ENCODE peak calls at places on chromosomes 11 and 22, in nine cellular contexts. I, O, D, X, Y, Z, J, G and W are unnamed samples.

GRCh38 chr11:78386551-78386950 is 31.1 kb downstream of the GAB2 start:
- DNase-seq in Z (no peak), J (no peak), X (no peak), O (no peak), Y (no peak), G (no peak), I (no peak), D (no peak), W (no peak)

GRCh38 chr11:1368966-1369365 is 20.8 kb upstream of the BRSK2 start:
- DNase-seq in X (no peak), I (no peak), G (peak; percentile 49), Z (no peak), O (no peak), D (no peak), Y (no peak), J (no peak), W (no peak)

GRCh38 chr11:60923326-60923725 is 934 bp upstream of the TMEM132A start:
- DNase-seq in J (no peak), Z (no peak), Y (no peak), X (no peak), I (no peak), D (no peak), G (no peak), O (no peak), W (no peak)

GRCh38 chr22:47367993-47368945 is 605.8 kb downstream of the TBC1D22A start:
- DNase-seq in J (peak; percentile 8), D (no peak), G (no peak), Y (no peak), O (no peak), X (no peak), I (no peak), Z (no peak), W (peak; percentile 35)

GRCh38 chr11:78809931-78810481 is 235.3 kb upstream of the NARS2 start:
- DNase-seq in J (no peak), D (no peak), X (no peak), Z (no peak), Y (no peak), O (no peak), I (peak; percentile 91), G (no peak), W (no peak)

GRCh38 chr11:25423436-25424184 is 908.3 kb upstream of the ANO3 start:
- DNase-seq in G (no peak), Z (peak; percentile 14), J (no peak), Y (no peak), D (no peak), I (peak; percentile 29), X (no peak), O (no peak), W (no peak)

GRCh38 chr11:88508808-88509581 is 171.5 kb upstream of the CTSC start:
- DNase-seq in Z (no peak), Y (peak; percentile 49), I (no peak), O (no peak), G (peak; percentile 80), X (no peak), D (peak; percentile 18), J (peak; percentile 21), W (peak; percentile 53)

GRCh38 chr22:43234299-43234988 is 47.5 kb upstream of the TTLL12 start:
- DNase-seq in G (no peak), Y (no peak), Z (no peak), D (no peak), O (no peak), I (no peak), J (no peak), X (no peak), W (no peak)

GRCh38 chr11:70532728-70533127 is 134.4 kb downstream of the CTTN start:
- DNase-seq in Y (no peak), D (peak; percentile 4), G (peak; percentile 10), I (peak; percentile 28), Z (no peak), X (no peak), O (no peak), J (no peak), W (no peak)

GRCh38 chr11:77278595-77279506 is 22.6 kb downstream of the GDPD4 start:
- DNase-seq in J (no peak), O (no peak), D (no peak), Z (no peak), G (no peak), I (peak; percentile 70), Y (no peak), X (no peak), W (no peak)

GRCh38 chr11:2513441-2513840 is 68.6 kb downstream of the KCNQ1 start:
- DNase-seq in X (no peak), Z (no peak), O (no peak), D (peak; percentile 7), Y (peak; percentile 19), J (peak; percentile 11), G (peak; percentile 54), I (no peak), W (no peak)

GRCh38 chr22:42203609-42204008 is 66.8 kb downstream of the TCF20 start:
- DNase-seq in D (no peak), Z (no peak), Y (no peak), G (no peak), I (no peak), O (no peak), J (no peak), X (no peak), W (no peak)

GRCh38 chr22:47114813-47115517 is 352.5 kb downstream of the TBC1D22A start:
- DNase-seq in D (no peak), X (no peak), J (no peak), Y (no peak), O (peak; percentile 51), G (no peak), I (no peak), Z (no peak), W (no peak)

GRCh38 chr11:96213500-96213899 is 129.5 kb downstream of the MAML2 start:
- DNase-seq in J (no peak), O (no peak), G (no peak), D (no peak), I (peak; percentile 87), X (no peak), Z (no peak), Y (no peak), W (no peak)

GRCh38 chr11:93213622-93214021 is 15.8 kb upstream of the SLC36A4 start:
- DNase-seq in D (no peak), Y (no peak), G (no peak), O (no peak), I (no peak), Z (no peak), X (no peak), J (no peak), W (no peak)

GRCh38 chr11:2804701-2805387 is 80.7 kb downstream of the CDKN1C start:
- DNase-seq in I (no peak), G (peak; percentile 74), Z (peak; percentile 10), D (peak; percentile 40), X (no peak), O (peak; percentile 64), Y (peak; percentile 75), J (peak; percentile 50), W (peak; percentile 44)

GRCh38 chr22:30922151-30922611 is 46.4 kb downstream of the MORC2 start:
- DNase-seq in O (peak; percentile 84), I (peak; percentile 27), Y (peak; percentile 83), G (peak; percentile 93), X (no peak), J (peak; percentile 59), D (peak; percentile 69), Z (peak; percentile 43), W (peak; percentile 80)

GRCh38 chr22:24138649-24139420 is 42.5 kb upstream of the SUSD2 start:
- DNase-seq in Y (no peak), O (no peak), G (no peak), J (no peak), X (no peak), D (no peak), Z (no peak), I (no peak), W (no peak)

GRCh38 chr11:6472934-6473333 is 807 bp downstream of the TRIM3 start:
- DNase-seq in D (no peak), Y (no peak), J (no peak), I (no peak), X (no peak), Z (no peak), G (no peak), O (no peak), W (no peak)
- H3K27ac ChIP-seq in D (peak overlapping the region; percentile 91), Y (no peak overlapping the region), J (no peak overlapping the region), I (no peak overlapping the region), X (no peak overlapping the region), Z (no peak overlapping the region), G (no peak overlapping the region), O (peak overlapping the region; percentile 98), W (peak overlapping the region; percentile 46)

GRCh38 chr11:83088965-83089364 is 17.3 kb upstream of the RAB30 start:
- DNase-seq in D (no peak), O (no peak), Z (no peak), X (no peak), Y (no peak), J (no peak), I (no peak), G (no peak), W (no peak)
- TF ChIP-seq CTCF in D (no peak), O (no peak), Z (no peak), X (no peak), Y (no peak), J (peak; percentile 6), I (no peak), G (no peak), W (no peak)

GRCh38 chr22:50302564-50302963 is 4.9 kb downstream of the PLXNB2 start:
- DNase-seq in Z (no peak), Y (no peak), G (no peak), D (no peak), J (no peak), I (no peak), X (no peak), O (no peak), W (no peak)

GRCh38 chr22:50299724-50300619 is 7.5 kb downstream of the PLXNB2 start:
- DNase-seq in G (no peak), Y (no peak), Z (no peak), I (no peak), O (no peak), J (no peak), X (no peak), D (peak; percentile 49), W (no peak)

GRCh38 chr22:50302041-50302541 is 5.4 kb downstream of the PLXNB2 start:
- DNase-seq in J (peak; percentile 41), I (peak; percentile 17), O (no peak), X (no peak), G (no peak), D (no peak), Z (no peak), Y (no peak), W (peak; percentile 76)

GRCh38 chr22:50300620-50301257 is 6.7 kb downstream of the PLXNB2 start:
- DNase-seq in G (no peak), Z (no peak), O (no peak), I (no peak), J (no peak), D (no peak), X (no peak), Y (no peak), W (no peak)

GRCh38 chr22:50301581-50301991 is 5.9 kb downstream of the PLXNB2 start:
- DNase-seq in O (no peak), Y (no peak), I (no peak), X (no peak), Z (no peak), D (no peak), J (no peak), G (no peak), W (no peak)
- H3K4me3 ChIP-seq in O (peak overlapping the region; percentile 6), Y (no peak overlapping the region), I (no peak overlapping the region), X (no peak overlapping the region), Z (peak overlapping the region; percentile 2), D (peak overlapping the region; percentile 30), J (no peak overlapping the region), G (no peak overlapping the region), W (peak overlapping the region; percentile 30)

DNA sequence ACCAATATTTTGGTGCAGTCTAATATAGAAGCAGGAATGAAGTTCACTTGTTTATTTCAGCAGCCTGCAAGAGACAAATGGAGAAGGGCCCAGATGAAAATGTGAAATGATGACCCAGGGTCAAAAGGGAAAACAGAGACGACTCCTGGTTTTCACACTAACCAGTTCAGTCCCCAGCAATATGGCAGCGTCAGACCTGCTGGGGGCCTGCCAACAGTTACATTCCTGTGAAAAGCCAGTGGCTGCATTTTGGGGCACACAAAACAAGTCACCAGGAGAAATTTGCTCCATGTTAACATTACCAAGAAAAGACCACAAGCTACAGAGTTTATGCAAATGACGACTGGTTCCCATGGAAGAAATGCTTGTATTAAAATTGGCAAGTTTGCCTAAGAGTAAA is 80.2 kb downstream of the CCDC34 start:
- DNase-seq in O (no peak), Z (no peak), Y (no peak), J (peak; percentile 32), X (no peak), D (no peak), G (no peak), I (no peak), W (no peak)
- H3K27ac ChIP-seq in O (no peak overlapping the region), Z (no peak overlapping the region), Y (no peak overlapping the region), J (no peak overlapping the region), X (no peak overlapping the region), D (peak overlapping the region; percentile 61), G (no peak overlapping the region), I (no peak overlapping the region), W (no peak overlapping the region)